ENCODE peak calls at places on chromosomes 6 and 20, in five cellular contexts. One of them, this sample, is unnamed. For H3K4me1, the result is how much of the 10 kb centered on the place peaks cover.

GRCh38 chr20:62603907-62604785 is 38.2 kb upstream of the SLCO4A1 start:
- DNase-seq in transverse colon: no peak
- DNase-seq in uterus: no peak
- DNase-seq in fibroblast of lung: no peak
- DNase-seq in effector memory CD4-positive, alpha-beta T cell: no peak
- DNase-seq in this sample: peak

GRCh38 chr20:51486197-51487005 is 56.1 kb downstream of the NFATC2 start:
- DNase-seq in transverse colon: no peak
- DNase-seq in uterus: no peak
- DNase-seq in fibroblast of lung: peak
- DNase-seq in effector memory CD4-positive, alpha-beta T cell: no peak
- DNase-seq in this sample: no peak

GRCh38 chr20:21518292-21518991 is 4.6 kb upstream of the NKX2-2 start:
- DNase-seq in transverse colon: no peak
- DNase-seq in uterus: no peak
- DNase-seq in fibroblast of lung: no peak
- DNase-seq in effector memory CD4-positive, alpha-beta T cell: no peak
- DNase-seq in this sample: no peak

GRCh38 chr6:65745614-65746013 is 38.6 kb upstream of the EYS start:
- DNase-seq in transverse colon: no peak
- DNase-seq in uterus: no peak
- DNase-seq in fibroblast of lung: no peak
- DNase-seq in effector memory CD4-positive, alpha-beta T cell: no peak
- DNase-seq in this sample: no peak

GRCh38 chr6:79570129-79570801 is 33.0 kb upstream of the LCA5 start:
- DNase-seq in transverse colon: peak
- DNase-seq in uterus: peak
- DNase-seq in fibroblast of lung: peak
- DNase-seq in effector memory CD4-positive, alpha-beta T cell: no peak
- DNase-seq in this sample: no peak

GRCh38 chr20:772806-773205 is 4.5 kb upstream of the SLC52A3 start:
- DNase-seq in transverse colon: no peak
- DNase-seq in uterus: no peak
- DNase-seq in fibroblast of lung: no peak
- DNase-seq in effector memory CD4-positive, alpha-beta T cell: no peak
- DNase-seq in this sample: no peak

GRCh38 chr20:44079968-44080560 is 106.9 kb downstream of the JPH2 start:
- DNase-seq in transverse colon: no peak
- DNase-seq in uterus: no peak
- DNase-seq in fibroblast of lung: peak
- DNase-seq in effector memory CD4-positive, alpha-beta T cell: no peak
- DNase-seq in this sample: no peak

GRCh38 chr6:106749611-106750010 is 120.2 kb downstream of the QRSL1 start:
- DNase-seq in transverse colon: no peak
- DNase-seq in uterus: no peak
- DNase-seq in fibroblast of lung: no peak
- DNase-seq in effector memory CD4-positive, alpha-beta T cell: no peak
- DNase-seq in this sample: no peak

GRCh38 chr6:24844903-24845302 is 46.2 kb upstream of the ARMH2 start:
- DNase-seq in transverse colon: no peak
- DNase-seq in uterus: no peak
- DNase-seq in fibroblast of lung: no peak
- DNase-seq in effector memory CD4-positive, alpha-beta T cell: no peak
- DNase-seq in this sample: no peak

GRCh38 chr6:84492246-84493135 is 265.0 kb upstream of the CEP162 start:
- DNase-seq in transverse colon: no peak
- DNase-seq in uterus: no peak
- DNase-seq in fibroblast of lung: no peak
- DNase-seq in effector memory CD4-positive, alpha-beta T cell: no peak
- DNase-seq in this sample: no peak

GRCh38 chr6:56346958-56347357 is 99.6 kb upstream of the COL21A1 start:
- DNase-seq in transverse colon: no peak
- DNase-seq in uterus: no peak
- DNase-seq in fibroblast of lung: peak
- DNase-seq in effector memory CD4-positive, alpha-beta T cell: no peak
- DNase-seq in this sample: no peak

GRCh38 chr6:87152528-87152950 is 2.8 kb upstream of the ZNF292 start:
- DNase-seq in transverse colon: no peak
- DNase-seq in uterus: no peak
- DNase-seq in fibroblast of lung: peak
- DNase-seq in effector memory CD4-positive, alpha-beta T cell: no peak
- DNase-seq in this sample: no peak

DNA sequence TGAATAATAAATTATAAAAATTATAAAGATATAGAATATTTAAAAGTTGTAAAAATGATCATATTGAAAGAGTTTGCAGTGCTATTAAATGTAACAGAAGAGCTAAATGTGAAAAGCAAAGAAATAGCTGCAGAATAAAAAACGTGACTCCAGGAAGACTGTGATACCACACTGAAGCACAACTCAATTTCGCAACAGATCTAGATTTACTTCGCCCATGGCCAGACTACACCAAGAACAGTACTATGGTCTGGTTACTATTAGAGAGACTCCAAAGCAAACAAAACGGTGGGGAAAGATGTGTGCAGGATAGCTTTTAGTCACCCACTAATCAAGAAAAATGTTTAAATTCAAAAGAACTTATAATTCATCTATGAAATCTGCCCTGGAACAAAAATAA is 1.9 kb downstream of the CHD6 start:
- DNase-seq in transverse colon: no peak
- DNase-seq in uterus: no peak
- DNase-seq in fibroblast of lung: no peak
- DNase-seq in effector memory CD4-positive, alpha-beta T cell: no peak
- DNase-seq in this sample: no peak
- H3K4me3 ChIP-seq in transverse colon: no peak
- H3K4me3 ChIP-seq in uterus: no peak
- H3K4me3 ChIP-seq in fibroblast of lung: no peak
- H3K4me3 ChIP-seq in effector memory CD4-positive, alpha-beta T cell: no peak
- H3K4me3 ChIP-seq in this sample: peak

GRCh38 chr20:46083101-46083500 is 6.7 kb downstream of the NCOA5 start:
- DNase-seq in transverse colon: no peak
- DNase-seq in uterus: no peak
- DNase-seq in fibroblast of lung: peak
- DNase-seq in effector memory CD4-positive, alpha-beta T cell: no peak
- DNase-seq in this sample: no peak
- H3K4me1 ChIP-seq in transverse colon: under half
- H3K4me1 ChIP-seq in uterus: under half
- H3K4me1 ChIP-seq in fibroblast of lung: under half
- H3K4me1 ChIP-seq in effector memory CD4-positive, alpha-beta T cell: under half
- H3K4me1 ChIP-seq in this sample: half or more

GRCh38 chr6:38320817-38321216 is 318.9 kb downstream of the BTBD9 start:
- DNase-seq in transverse colon: no peak
- DNase-seq in uterus: no peak
- DNase-seq in fibroblast of lung: no peak
- DNase-seq in effector memory CD4-positive, alpha-beta T cell: no peak
- DNase-seq in this sample: no peak
- H3K4me3 ChIP-seq in transverse colon: no peak
- H3K4me3 ChIP-seq in uterus: no peak
- H3K4me3 ChIP-seq in fibroblast of lung: no peak
- H3K4me3 ChIP-seq in effector memory CD4-positive, alpha-beta T cell: no peak
- H3K4me3 ChIP-seq in this sample: no peak

GRCh38 chr20:49593441-49594142 is 25.7 kb upstream of the PTGIS start:
- DNase-seq in transverse colon: no peak
- DNase-seq in uterus: no peak
- DNase-seq in fibroblast of lung: no peak
- DNase-seq in effector memory CD4-positive, alpha-beta T cell: no peak
- DNase-seq in this sample: no peak

GRCh38 chr20:49595346-49595745 is 27.4 kb upstream of the PTGIS start:
- DNase-seq in transverse colon: no peak
- DNase-seq in uterus: no peak
- DNase-seq in fibroblast of lung: no peak
- DNase-seq in effector memory CD4-positive, alpha-beta T cell: no peak
- DNase-seq in this sample: no peak

GRCh38 chr20:49595811-49596545 is 28.0 kb upstream of the PTGIS start:
- DNase-seq in transverse colon: no peak
- DNase-seq in uterus: peak
- DNase-seq in fibroblast of lung: peak
- DNase-seq in effector memory CD4-positive, alpha-beta T cell: no peak
- DNase-seq in this sample: peak

GRCh38 chr20:49594929-49595311 is 27.0 kb upstream of the PTGIS start:
- DNase-seq in transverse colon: no peak
- DNase-seq in uterus: no peak
- DNase-seq in fibroblast of lung: no peak
- DNase-seq in effector memory CD4-positive, alpha-beta T cell: no peak
- DNase-seq in this sample: peak

GRCh38 chr20:49594143-49594928 is 26.4 kb upstream of the PTGIS start:
- DNase-seq in transverse colon: peak
- DNase-seq in uterus: peak
- DNase-seq in fibroblast of lung: peak
- DNase-seq in effector memory CD4-positive, alpha-beta T cell: no peak
- DNase-seq in this sample: peak
- H3K4me1 ChIP-seq in transverse colon: under half
- H3K4me1 ChIP-seq in uterus: under half
- H3K4me1 ChIP-seq in fibroblast of lung: under half
- H3K4me1 ChIP-seq in effector memory CD4-positive, alpha-beta T cell: under half
- H3K4me1 ChIP-seq in this sample: under half

GRCh38 chr6:101015541-101015940 is 134.4 kb upstream of the ASCC3 start:
- DNase-seq in transverse colon: no peak
- DNase-seq in uterus: no peak
- DNase-seq in fibroblast of lung: no peak
- DNase-seq in effector memory CD4-positive, alpha-beta T cell: no peak
- DNase-seq in this sample: no peak

GRCh38 chr6:101016163-101016562 is 135.0 kb upstream of the ASCC3 start:
- DNase-seq in transverse colon: no peak
- DNase-seq in uterus: no peak
- DNase-seq in fibroblast of lung: no peak
- DNase-seq in effector memory CD4-positive, alpha-beta T cell: no peak
- DNase-seq in this sample: no peak

GRCh38 chr6:101013612-101014195 is 132.6 kb upstream of the ASCC3 start:
- DNase-seq in transverse colon: no peak
- DNase-seq in uterus: no peak
- DNase-seq in fibroblast of lung: no peak
- DNase-seq in effector memory CD4-positive, alpha-beta T cell: no peak
- DNase-seq in this sample: no peak

GRCh38 chr6:101011165-101011564 is 130.0 kb upstream of the ASCC3 start:
- DNase-seq in transverse colon: peak
- DNase-seq in uterus: no peak
- DNase-seq in fibroblast of lung: no peak
- DNase-seq in effector memory CD4-positive, alpha-beta T cell: no peak
- DNase-seq in this sample: no peak
- H3K4me3 ChIP-seq in transverse colon: no peak
- H3K4me3 ChIP-seq in uterus: no peak
- H3K4me3 ChIP-seq in fibroblast of lung: no peak
- H3K4me3 ChIP-seq in effector memory CD4-positive, alpha-beta T cell: peak
- H3K4me3 ChIP-seq in this sample: no peak

GRCh38 chr6:3181105-3181504 is 23.8 kb upstream of the TUBB2A start:
- DNase-seq in transverse colon: no peak
- DNase-seq in uterus: no peak
- DNase-seq in fibroblast of lung: no peak
- DNase-seq in effector memory CD4-positive, alpha-beta T cell: no peak
- DNase-seq in this sample: no peak
- H3K4me1 ChIP-seq in transverse colon: under half
- H3K4me1 ChIP-seq in uterus: under half
- H3K4me1 ChIP-seq in fibroblast of lung: under half
- H3K4me1 ChIP-seq in effector memory CD4-positive, alpha-beta T cell: under half
- H3K4me1 ChIP-seq in this sample: under half

GRCh38 chr6:75098709-75099108 is 107.1 kb downstream of the COL12A1 start:
- DNase-seq in transverse colon: peak
- DNase-seq in uterus: peak
- DNase-seq in fibroblast of lung: peak
- DNase-seq in effector memory CD4-positive, alpha-beta T cell: no peak
- DNase-seq in this sample: peak
- H3K4me3 ChIP-seq in transverse colon: no peak
- H3K4me3 ChIP-seq in uterus: no peak
- H3K4me3 ChIP-seq in fibroblast of lung: no peak
- H3K4me3 ChIP-seq in effector memory CD4-positive, alpha-beta T cell: no peak
- H3K4me3 ChIP-seq in this sample: no peak

GRCh38 chr6:71254323-71254722 is 34.3 kb upstream of the OGFRL1 start:
- DNase-seq in transverse colon: no peak
- DNase-seq in uterus: no peak
- DNase-seq in fibroblast of lung: no peak
- DNase-seq in effector memory CD4-positive, alpha-beta T cell: no peak
- DNase-seq in this sample: no peak

GRCh38 chr6:71252407-71252806 is 36.2 kb upstream of the OGFRL1 start:
- DNase-seq in transverse colon: no peak
- DNase-seq in uterus: no peak
- DNase-seq in fibroblast of lung: no peak
- DNase-seq in effector memory CD4-positive, alpha-beta T cell: no peak
- DNase-seq in this sample: no peak

GRCh38 chr6:71250050-71250689 is 38.4 kb upstream of the OGFRL1 start:
- DNase-seq in transverse colon: no peak
- DNase-seq in uterus: no peak
- DNase-seq in fibroblast of lung: peak
- DNase-seq in effector memory CD4-positive, alpha-beta T cell: no peak
- DNase-seq in this sample: no peak

GRCh38 chr6:71248866-71249265 is 39.7 kb upstream of the OGFRL1 start:
- DNase-seq in transverse colon: no peak
- DNase-seq in uterus: no peak
- DNase-seq in fibroblast of lung: no peak
- DNase-seq in effector memory CD4-positive, alpha-beta T cell: no peak
- DNase-seq in this sample: no peak

GRCh38 chr6:71252960-71253359 is 35.7 kb upstream of the OGFRL1 start:
- DNase-seq in transverse colon: no peak
- DNase-seq in uterus: no peak
- DNase-seq in fibroblast of lung: no peak
- DNase-seq in effector memory CD4-positive, alpha-beta T cell: no peak
- DNase-seq in this sample: no peak
- H3K4me1 ChIP-seq in transverse colon: under half
- H3K4me1 ChIP-seq in uterus: under half
- H3K4me1 ChIP-seq in fibroblast of lung: under half
- H3K4me1 ChIP-seq in effector memory CD4-positive, alpha-beta T cell: under half
- H3K4me1 ChIP-seq in this sample: under half